ENCODE peak calls at places on chromosomes 3 and 15, in ten cellular contexts. K, U, F, Q, L, H, A, R, J and G are unnamed samples. For H3K4me1, the result is how much of the 10 kb centered on the place peaks cover.

GRCh38 chr15:39774688-39775267 is 7.9 kb downstream of the FSIP1 start:
- DNase-seq in K (no peak), U (no peak), F (no peak), Q (no peak), L (no peak), H (no peak), A (no peak), R (no peak), J (peak), G (peak)

GRCh38 chr15:91561371-91562100 is 292.0 kb upstream of the SLCO3A1 start:
- DNase-seq in K (no peak), U (no peak), F (no peak), Q (no peak), L (no peak), H (no peak), A (peak), R (peak), J (no peak), G (no peak)

GRCh38 chr3:155352900-155353490 is 59.5 kb upstream of the STRIT1 start:
- DNase-seq in K (no peak), U (no peak), F (no peak), Q (no peak), L (no peak), H (no peak), A (peak), R (no peak), J (peak), G (no peak)

GRCh38 chr3:11077466-11077865 is 76.8 kb upstream of the HRH1 start:
- DNase-seq in K (no peak), U (no peak), F (no peak), Q (no peak), L (no peak), H (no peak), A (no peak), R (no peak), J (no peak), G (no peak)

GRCh38 chr15:67165653-67166260 is 88.7 kb downstream of the AAGAB start:
- DNase-seq in K (no peak), U (no peak), F (no peak), Q (no peak), L (no peak), H (no peak), A (peak), R (no peak), J (no peak), G (no peak)

GRCh38 chr3:46670891-46671427 is 22.5 kb downstream of the ALS2CL start:
- DNase-seq in K (peak), U (peak), F (peak), Q (no peak), L (no peak), H (no peak), A (no peak), R (no peak), J (no peak), G (no peak)

GRCh38 chr3:64814360-64814759 is 126.6 kb upstream of the ADAMTS9 start:
- DNase-seq in K (no peak), U (no peak), F (no peak), Q (no peak), L (no peak), H (no peak), A (no peak), R (no peak), J (peak), G (no peak)

GRCh38 chr3:177646749-177647148 is 449.5 kb upstream of the TBL1XR1 start:
- DNase-seq in K (no peak), U (no peak), F (no peak), Q (no peak), L (peak), H (no peak), A (no peak), R (no peak), J (no peak), G (peak)

GRCh38 chr15:60212536-60212935 is 185.2 kb downstream of the ANXA2 start:
- DNase-seq in K (no peak), U (no peak), F (no peak), Q (no peak), L (no peak), H (no peak), A (peak), R (no peak), J (peak), G (no peak)

GRCh38 chr3:127512256-127512655 is 78.3 kb downstream of the TPRA1 start:
- DNase-seq in K (no peak), U (no peak), F (no peak), Q (no peak), L (no peak), H (no peak), A (peak), R (no peak), J (no peak), G (no peak)

GRCh38 chr3:146968204-146968651 is 363.1 kb upstream of the PLSCR5 start:
- DNase-seq in K (no peak), U (no peak), F (no peak), Q (no peak), L (no peak), H (no peak), A (no peak), R (no peak), J (no peak), G (no peak)

GRCh38 chr3:107375682-107376081 is 1.6 kb upstream of the CCDC54 start:
- DNase-seq in K (no peak), U (no peak), F (no peak), Q (no peak), L (no peak), H (no peak), A (no peak), R (no peak), J (no peak), G (no peak)

GRCh38 chr3:156551746-156552145 is 3.2 kb downstream of the SSR3 start:
- DNase-seq in K (no peak), U (no peak), F (no peak), Q (no peak), L (no peak), H (no peak), A (no peak), R (no peak), J (no peak), G (no peak)

GRCh38 chr3:120646771-120647449 is 35.1 kb downstream of the HGD start:
- DNase-seq in K (no peak), U (no peak), F (no peak), Q (no peak), L (no peak), H (no peak), A (no peak), R (no peak), J (no peak), G (no peak)

GRCh38 chr15:43920815-43921214 is 94.0 kb downstream of the WDR76 start:
- DNase-seq in K (no peak), U (no peak), F (no peak), Q (no peak), L (no peak), H (no peak), A (peak), R (no peak), J (no peak), G (no peak)

GRCh38 chr15:72155021-72155621 is 36.9 kb downstream of the SENP8 start:
- DNase-seq in K (peak), U (peak), F (peak), Q (no peak), L (peak), H (no peak), A (no peak), R (peak), J (no peak), G (no peak)

GRCh38 chr3:126287536-126288181 is 69.5 kb downstream of the KLF15 start:
- DNase-seq in K (peak), U (peak), F (peak), Q (no peak), L (peak), H (peak), A (peak), R (peak), J (peak), G (no peak)

GRCh38 chr3:157123621-157124020 is 36.3 kb downstream of the CCNL1 start:
- DNase-seq in K (no peak), U (no peak), F (no peak), Q (no peak), L (no peak), H (no peak), A (no peak), R (no peak), J (no peak), G (no peak)

GRCh38 chr3:14280326-14280725 is 101.7 kb downstream of the LSM3 start:
- DNase-seq in K (no peak), U (no peak), F (no peak), Q (no peak), L (no peak), H (no peak), A (no peak), R (no peak), J (no peak), G (no peak)

GRCh38 chr15:90762109-90762508 is 45.0 kb downstream of the BLM start:
- DNase-seq in K (peak), U (peak), F (peak), Q (no peak), L (no peak), H (no peak), A (no peak), R (peak), J (no peak), G (no peak)

GRCh38 chr3:53495518-53496501 is 1.4 kb downstream of the CACNA1D start:
- DNase-seq in K (no peak), U (no peak), F (no peak), Q (no peak), L (peak), H (no peak), A (peak), R (no peak), J (no peak), G (no peak)

GRCh38 chr3:46422617-46423016 is 15.6 kb downstream of the CCRL2 start:
- DNase-seq in K (no peak), U (no peak), F (no peak), Q (no peak), L (peak), H (no peak), A (no peak), R (no peak), J (no peak), G (no peak)

GRCh38 chr3:184491011-184491576 is 70.5 kb upstream of the EPHB3 start:
- DNase-seq in K (peak), U (no peak), F (peak), Q (no peak), L (no peak), H (peak), A (no peak), R (no peak), J (no peak), G (no peak)

GRCh38 chr3:85433334-85433733 is 474.5 kb downstream of the CADM2 start:
- DNase-seq in K (no peak), U (no peak), F (no peak), Q (no peak), L (no peak), H (no peak), A (no peak), R (no peak), J (no peak), G (no peak)

GRCh38 chr3:50100956-50101845 is 12.5 kb downstream of the RBM5 start:
- DNase-seq in K (no peak), U (no peak), F (no peak), Q (no peak), L (no peak), H (no peak), A (peak), R (no peak), J (no peak), G (no peak)

GRCh38 chr3:129597087-129597791 is 9.2 kb downstream of the PLXND1 start:
- DNase-seq in K (no peak), U (peak), F (no peak), Q (no peak), L (no peak), H (no peak), A (no peak), R (peak), J (no peak), G (no peak)

GRCh38 chr3:98961161-98962155 is 60.0 kb upstream of the DCBLD2 start:
- DNase-seq in K (no peak), U (no peak), F (no peak), Q (no peak), L (no peak), H (no peak), A (no peak), R (no peak), J (no peak), G (no peak)

GRCh38 chr3:31251083-31251482 is 281.6 kb upstream of the STT3B start:
- DNase-seq in K (no peak), U (no peak), F (no peak), Q (no peak), L (no peak), H (peak), A (no peak), R (no peak), J (no peak), G (no peak)

GRCh38 chr3:111582114-111582461 is 13.1 kb downstream of the ZBED2 start:
- DNase-seq in K (no peak), U (no peak), F (no peak), Q (no peak), L (no peak), H (no peak), A (no peak), R (no peak), J (no peak), G (no peak)

GRCh38 chr15:83163032-83163431 is 44.6 kb downstream of the HDGFL3 start:
- DNase-seq in K (no peak), U (no peak), F (no peak), Q (no peak), L (no peak), H (no peak), A (no peak), R (no peak), J (no peak), G (no peak)

GRCh38 chr15:81296673-81297072 is 27.3 kb downstream of the STARD5 start:
- DNase-seq in K (peak), U (peak), F (peak), Q (no peak), L (peak), H (no peak), A (no peak), R (peak), J (peak), G (peak)

GRCh38 chr15:81298606-81299005 is 25.3 kb downstream of the STARD5 start:
- DNase-seq in K (no peak), U (no peak), F (no peak), Q (no peak), L (no peak), H (no peak), A (no peak), R (no peak), J (no peak), G (no peak)

GRCh38 chr15:81297147-81297572 is 26.8 kb downstream of the STARD5 start:
- DNase-seq in K (no peak), U (no peak), F (no peak), Q (no peak), L (no peak), H (no peak), A (no peak), R (no peak), J (no peak), G (no peak)

GRCh38 chr15:81296218-81296617 is 27.7 kb downstream of the STARD5 start:
- DNase-seq in K (no peak), U (no peak), F (no peak), Q (no peak), L (no peak), H (no peak), A (no peak), R (no peak), J (no peak), G (no peak)

GRCh38 chr15:81297580-81298575 is 26.1 kb downstream of the STARD5 start:
- DNase-seq in K (no peak), U (no peak), F (no peak), Q (no peak), L (no peak), H (no peak), A (no peak), R (no peak), J (no peak), G (no peak)
- H3K4me3 ChIP-seq in K (peak), U (peak), F (peak), Q (peak), L (no peak), H (peak), A (no peak), R (no peak), J (peak), G (peak)

GRCh38 chr15:42494998-42495360 is 455 bp upstream of the SNAP23 start:
- DNase-seq in K (no peak), U (no peak), F (no peak), Q (no peak), L (peak), H (no peak), A (peak), R (peak), J (peak), G (peak)

GRCh38 chr15:42499888-42500609 is 4.6 kb downstream of the SNAP23 start:
- DNase-seq in K (no peak), U (no peak), F (no peak), Q (no peak), L (no peak), H (no peak), A (no peak), R (no peak), J (no peak), G (no peak)

GRCh38 chr15:42495361-42496212 is at the start of gene SNAP23:
- DNase-seq in K (peak), U (peak), F (peak), Q (peak), L (peak), H (peak), A (peak), R (peak), J (peak), G (peak)

GRCh38 chr15:42502472-42502871 is 7.0 kb downstream of the SNAP23 start:
- DNase-seq in K (no peak), U (no peak), F (no peak), Q (no peak), L (no peak), H (no peak), A (no peak), R (no peak), J (no peak), G (no peak)

GRCh38 chr15:42498212-42499038 is 3.0 kb downstream of the SNAP23 start:
- DNase-seq in K (no peak), U (no peak), F (no peak), Q (no peak), L (no peak), H (no peak), A (no peak), R (no peak), J (no peak), G (no peak)
- H3K4me1 ChIP-seq in K (half or more), U (half or more), F (half or more), Q (half or more), L (under half), H (half or more), A (under half), R (under half), J (under half), G (under half)

DNA sequence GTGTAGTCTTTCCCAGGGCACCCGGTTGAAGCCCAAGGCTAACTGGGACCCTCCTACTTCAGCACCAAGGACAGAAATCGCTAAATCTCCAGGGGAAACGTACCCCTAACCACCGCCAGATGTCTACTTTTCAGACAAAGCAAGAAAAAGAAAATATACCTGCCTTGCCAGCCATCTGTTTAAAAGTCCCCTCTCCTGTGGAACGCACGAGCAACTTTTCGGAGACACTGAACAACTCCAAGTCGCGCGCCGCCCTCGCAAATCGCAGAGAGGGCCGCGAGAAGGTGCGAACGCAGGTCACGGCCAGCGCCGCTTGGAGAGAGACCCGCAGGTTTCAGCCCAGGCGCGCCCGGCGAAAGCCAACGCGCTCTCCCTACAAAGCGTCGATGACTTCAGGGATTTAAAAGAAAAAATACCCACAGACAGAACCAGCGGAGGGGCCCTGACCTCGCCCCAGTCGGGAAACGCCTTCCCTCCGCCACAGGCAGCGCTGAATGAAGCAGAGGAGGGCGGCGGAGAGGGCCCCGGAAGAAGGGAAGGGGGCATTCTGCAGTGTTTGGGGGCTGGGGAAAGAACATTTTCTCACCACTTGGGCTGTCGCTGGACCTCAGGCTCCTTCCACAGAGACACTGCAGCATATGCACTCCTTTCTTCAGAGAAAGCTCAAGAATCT is 213.1 kb downstream of the FGF12 start:
- DNase-seq in K (peak), U (no peak), F (no peak), Q (no peak), L (peak), H (no peak), A (peak), R (no peak), J (no peak), G (no peak)
- H3K4me3 ChIP-seq in K (peak), U (peak), F (peak), Q (peak), L (no peak), H (peak), A (peak), R (peak), J (no peak), G (no peak)

GRCh38 chr3:25652921-25653320 is 11.8 kb downstream of the TOP2B start:
- DNase-seq in K (no peak), U (no peak), F (no peak), Q (no peak), L (no peak), H (no peak), A (no peak), R (no peak), J (no peak), G (no peak)
- H3K4me1 ChIP-seq in K (under half), U (half or more), F (under half), Q (half or more), L (under half), H (half or more), A (under half), R (under half), J (under half), G (under half)